ENCODE peak calls at places on chromosomes 1 and 21, in seven cellular contexts. One of them, this sample, is unnamed.

GRCh38 chr1:87435484-87435883 is 106.8 kb downstream of the LMO4 start:
- DNase-seq in heart left ventricle: no peak
- DNase-seq in breast epithelium: no peak
- DNase-seq in IMR-90: no peak
- DNase-seq in Peyer's patch: no peak
- DNase-seq in transverse colon: no peak
- DNase-seq in astrocyte of the cerebellum: no peak
- DNase-seq in this sample: no peak

GRCh38 chr1:99010679-99011078 is 6.0 kb upstream of the PLPPR5 start:
- DNase-seq in heart left ventricle: no peak
- DNase-seq in breast epithelium: no peak
- DNase-seq in IMR-90: no peak
- DNase-seq in Peyer's patch: no peak
- DNase-seq in transverse colon: no peak
- DNase-seq in astrocyte of the cerebellum: no peak
- DNase-seq in this sample: no peak

GRCh38 chr1:1164701-1165451 is 8.8 kb upstream of the TTLL10 start:
- DNase-seq in heart left ventricle: peak
- DNase-seq in breast epithelium: no peak
- DNase-seq in IMR-90: no peak
- DNase-seq in Peyer's patch: no peak
- DNase-seq in transverse colon: peak
- DNase-seq in astrocyte of the cerebellum: no peak
- DNase-seq in this sample: no peak

GRCh38 chr1:223873044-223873443 is 27.3 kb upstream of the TP53BP2 start:
- DNase-seq in heart left ventricle: no peak
- DNase-seq in breast epithelium: no peak
- DNase-seq in IMR-90: peak
- DNase-seq in Peyer's patch: no peak
- DNase-seq in transverse colon: no peak
- DNase-seq in astrocyte of the cerebellum: no peak
- DNase-seq in this sample: no peak

GRCh38 chr1:206918076-206918475 is 3.7 kb downstream of the FCMR start:
- DNase-seq in heart left ventricle: no peak
- DNase-seq in breast epithelium: no peak
- DNase-seq in IMR-90: no peak
- DNase-seq in Peyer's patch: no peak
- DNase-seq in transverse colon: no peak
- DNase-seq in astrocyte of the cerebellum: no peak
- DNase-seq in this sample: no peak

GRCh38 chr1:151013518-151013917 is 5.3 kb downstream of the PRUNE1 start:
- DNase-seq in heart left ventricle: peak
- DNase-seq in breast epithelium: no peak
- DNase-seq in IMR-90: peak
- DNase-seq in Peyer's patch: no peak
- DNase-seq in transverse colon: no peak
- DNase-seq in astrocyte of the cerebellum: no peak
- DNase-seq in this sample: no peak

GRCh38 chr21:37557261-37557950 is 190.8 kb downstream of the DYRK1A start:
- DNase-seq in heart left ventricle: no peak
- DNase-seq in breast epithelium: no peak
- DNase-seq in IMR-90: no peak
- DNase-seq in Peyer's patch: no peak
- DNase-seq in transverse colon: no peak
- DNase-seq in astrocyte of the cerebellum: no peak
- DNase-seq in this sample: peak

GRCh38 chr1:902802-903201 is 20.9 kb upstream of the SAMD11 start:
- DNase-seq in heart left ventricle: no peak
- DNase-seq in breast epithelium: no peak
- DNase-seq in IMR-90: no peak
- DNase-seq in Peyer's patch: peak
- DNase-seq in transverse colon: no peak
- DNase-seq in astrocyte of the cerebellum: no peak
- DNase-seq in this sample: no peak

GRCh38 chr1:183417691-183418491 is at the start of gene NMNAT2:
- DNase-seq in heart left ventricle: no peak
- DNase-seq in breast epithelium: no peak
- DNase-seq in IMR-90: peak
- DNase-seq in Peyer's patch: no peak
- DNase-seq in transverse colon: no peak
- DNase-seq in astrocyte of the cerebellum: no peak
- DNase-seq in this sample: peak

GRCh38 chr21:46635324-46636180 is at the start of gene PRMT2:
- DNase-seq in heart left ventricle: peak
- DNase-seq in breast epithelium: peak
- DNase-seq in IMR-90: peak
- DNase-seq in Peyer's patch: peak
- DNase-seq in transverse colon: peak
- DNase-seq in astrocyte of the cerebellum: peak
- DNase-seq in this sample: peak

GRCh38 chr1:170032531-170033295 is 41.8 kb downstream of the KIFAP3 start:
- DNase-seq in heart left ventricle: no peak
- DNase-seq in breast epithelium: no peak
- DNase-seq in IMR-90: peak
- DNase-seq in Peyer's patch: no peak
- DNase-seq in transverse colon: no peak
- DNase-seq in astrocyte of the cerebellum: no peak
- DNase-seq in this sample: no peak

GRCh38 chr1:156419863-156420208 is 50.8 kb downstream of the RHBG start:
- DNase-seq in heart left ventricle: no peak
- DNase-seq in breast epithelium: no peak
- DNase-seq in IMR-90: no peak
- DNase-seq in Peyer's patch: peak
- DNase-seq in transverse colon: no peak
- DNase-seq in astrocyte of the cerebellum: no peak
- DNase-seq in this sample: peak

GRCh38 chr1:234989479-234990327 is 138.9 kb downstream of the TOMM20 start:
- DNase-seq in heart left ventricle: no peak
- DNase-seq in breast epithelium: no peak
- DNase-seq in IMR-90: no peak
- DNase-seq in Peyer's patch: no peak
- DNase-seq in transverse colon: no peak
- DNase-seq in astrocyte of the cerebellum: no peak
- DNase-seq in this sample: no peak

GRCh38 chr1:52056937-52057231 is 789 bp downstream of the BTF3L4 start:
- DNase-seq in heart left ventricle: no peak
- DNase-seq in breast epithelium: no peak
- DNase-seq in IMR-90: no peak
- DNase-seq in Peyer's patch: no peak
- DNase-seq in transverse colon: no peak
- DNase-seq in astrocyte of the cerebellum: peak
- DNase-seq in this sample: no peak

GRCh38 chr1:2594641-2595131 is 8.1 kb downstream of the PRXL2B start:
- DNase-seq in heart left ventricle: no peak
- DNase-seq in breast epithelium: no peak
- DNase-seq in IMR-90: no peak
- DNase-seq in Peyer's patch: no peak
- DNase-seq in transverse colon: no peak
- DNase-seq in astrocyte of the cerebellum: no peak
- DNase-seq in this sample: no peak

GRCh38 chr1:78464449-78464891 is 26.3 kb upstream of the PTGFR start:
- DNase-seq in heart left ventricle: no peak
- DNase-seq in breast epithelium: no peak
- DNase-seq in IMR-90: peak
- DNase-seq in Peyer's patch: no peak
- DNase-seq in transverse colon: no peak
- DNase-seq in astrocyte of the cerebellum: no peak
- DNase-seq in this sample: no peak

DNA sequence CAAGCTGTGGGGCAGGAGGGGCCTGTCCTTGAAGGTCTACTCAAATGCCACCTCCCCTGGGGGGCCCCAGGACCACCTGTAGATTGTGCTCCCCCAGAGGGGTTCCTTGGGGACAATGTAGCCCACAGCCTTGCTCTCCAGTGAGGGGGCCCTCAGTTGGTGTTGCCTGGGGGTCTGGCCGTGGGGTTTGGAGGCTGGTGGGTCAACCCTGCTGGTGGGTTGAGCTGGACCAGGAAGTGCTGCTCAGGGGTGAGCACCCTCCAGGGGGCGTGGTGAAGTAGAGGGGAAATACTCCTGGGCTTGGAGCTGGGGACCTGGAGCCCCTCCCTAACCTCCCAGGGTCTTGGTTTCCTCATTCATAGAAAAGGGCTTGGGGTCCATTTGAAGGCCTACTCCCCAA is 143.6 kb upstream of the WNT4 start:
- DNase-seq in heart left ventricle: no peak
- DNase-seq in breast epithelium: no peak
- DNase-seq in IMR-90: no peak
- DNase-seq in Peyer's patch: no peak
- DNase-seq in transverse colon: no peak
- DNase-seq in astrocyte of the cerebellum: no peak
- DNase-seq in this sample: no peak
- TF ChIP-seq CTCF in heart left ventricle: no peak
- TF ChIP-seq CTCF in breast epithelium: no peak
- TF ChIP-seq CTCF in IMR-90: no peak
- TF ChIP-seq CTCF in Peyer's patch: no peak
- TF ChIP-seq CTCF in transverse colon: no peak
- TF ChIP-seq CTCF in astrocyte of the cerebellum: no peak
- TF ChIP-seq CTCF in this sample: no peak

GRCh38 chr21:44304041-44304738 is 4.3 kb downstream of the PFKL start:
- DNase-seq in heart left ventricle: no peak
- DNase-seq in breast epithelium: no peak
- DNase-seq in IMR-90: no peak
- DNase-seq in Peyer's patch: no peak
- DNase-seq in transverse colon: peak
- DNase-seq in astrocyte of the cerebellum: no peak
- DNase-seq in this sample: no peak

GRCh38 chr21:44306926-44307687 is 7.3 kb downstream of the PFKL start:
- DNase-seq in heart left ventricle: no peak
- DNase-seq in breast epithelium: no peak
- DNase-seq in IMR-90: peak
- DNase-seq in Peyer's patch: no peak
- DNase-seq in transverse colon: no peak
- DNase-seq in astrocyte of the cerebellum: no peak
- DNase-seq in this sample: no peak

GRCh38 chr21:44305691-44306090 is 5.8 kb downstream of the PFKL start:
- DNase-seq in heart left ventricle: no peak
- DNase-seq in breast epithelium: no peak
- DNase-seq in IMR-90: no peak
- DNase-seq in Peyer's patch: no peak
- DNase-seq in transverse colon: no peak
- DNase-seq in astrocyte of the cerebellum: no peak
- DNase-seq in this sample: no peak

GRCh38 chr21:44303490-44303981 is 3.7 kb downstream of the PFKL start:
- DNase-seq in heart left ventricle: no peak
- DNase-seq in breast epithelium: no peak
- DNase-seq in IMR-90: no peak
- DNase-seq in Peyer's patch: peak
- DNase-seq in transverse colon: peak
- DNase-seq in astrocyte of the cerebellum: no peak
- DNase-seq in this sample: no peak

DNA sequence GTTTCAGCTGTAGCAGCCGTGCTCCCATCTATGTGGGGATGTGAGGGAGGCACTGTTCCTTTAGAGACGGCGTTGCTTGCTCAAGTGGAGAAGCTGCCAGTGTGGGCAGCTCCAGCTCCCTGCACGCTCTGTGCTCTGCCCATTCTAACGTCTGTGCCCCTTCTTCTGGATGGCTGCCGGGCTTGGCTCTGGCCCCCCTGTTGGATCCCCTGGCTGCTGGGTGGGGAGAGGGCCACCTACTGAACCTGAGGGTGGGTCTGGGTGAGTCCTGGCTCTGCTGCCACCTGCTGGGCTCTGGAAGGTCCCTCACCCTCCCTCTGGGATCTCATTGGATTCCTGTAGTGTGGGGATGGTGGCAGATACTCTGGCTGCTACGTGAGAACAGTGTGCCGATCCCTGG is 5.0 kb downstream of the PFKL start:
- DNase-seq in heart left ventricle: no peak
- DNase-seq in breast epithelium: no peak
- DNase-seq in IMR-90: peak
- DNase-seq in Peyer's patch: no peak
- DNase-seq in transverse colon: peak
- DNase-seq in astrocyte of the cerebellum: peak
- DNase-seq in this sample: no peak
- TF ChIP-seq CTCF in heart left ventricle: peak
- TF ChIP-seq CTCF in breast epithelium: peak
- TF ChIP-seq CTCF in IMR-90: peak
- TF ChIP-seq CTCF in Peyer's patch: peak
- TF ChIP-seq CTCF in transverse colon: peak
- TF ChIP-seq CTCF in astrocyte of the cerebellum: peak
- TF ChIP-seq CTCF in this sample: peak

DNA sequence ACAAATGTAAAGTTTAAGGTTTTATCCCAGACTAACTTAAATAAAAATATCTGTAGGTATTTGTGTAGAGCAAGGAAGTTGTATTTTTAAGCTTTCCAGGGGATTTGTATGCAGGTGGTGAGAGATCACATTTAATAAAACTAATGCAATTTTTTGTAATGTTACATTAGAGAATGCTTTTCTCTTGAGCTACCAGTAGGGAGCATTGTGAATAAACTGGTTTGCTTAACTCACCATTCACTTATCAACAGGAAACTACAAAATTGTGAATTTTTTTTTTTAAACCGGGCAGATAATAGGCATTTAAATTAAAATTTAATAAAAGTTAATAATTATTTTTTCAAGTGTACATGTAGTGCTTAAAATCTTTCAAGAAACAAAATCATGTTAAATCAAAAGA is 78.6 kb downstream of the IVNS1ABP start:
- DNase-seq in heart left ventricle: no peak
- DNase-seq in breast epithelium: no peak
- DNase-seq in IMR-90: peak
- DNase-seq in Peyer's patch: no peak
- DNase-seq in transverse colon: no peak
- DNase-seq in astrocyte of the cerebellum: no peak
- DNase-seq in this sample: no peak
- TF ChIP-seq CTCF in heart left ventricle: peak
- TF ChIP-seq CTCF in breast epithelium: no peak
- TF ChIP-seq CTCF in IMR-90: peak
- TF ChIP-seq CTCF in Peyer's patch: peak
- TF ChIP-seq CTCF in transverse colon: no peak
- TF ChIP-seq CTCF in astrocyte of the cerebellum: peak
- TF ChIP-seq CTCF in this sample: peak

GRCh38 chr1:23330846-23331245 is 13.2 kb downstream of the HNRNPR start:
- DNase-seq in heart left ventricle: no peak
- DNase-seq in breast epithelium: no peak
- DNase-seq in IMR-90: no peak
- DNase-seq in Peyer's patch: no peak
- DNase-seq in transverse colon: no peak
- DNase-seq in astrocyte of the cerebellum: no peak
- DNase-seq in this sample: no peak
- TF ChIP-seq CTCF in heart left ventricle: no peak
- TF ChIP-seq CTCF in breast epithelium: no peak
- TF ChIP-seq CTCF in IMR-90: no peak
- TF ChIP-seq CTCF in Peyer's patch: no peak
- TF ChIP-seq CTCF in transverse colon: no peak
- TF ChIP-seq CTCF in astrocyte of the cerebellum: no peak
- TF ChIP-seq CTCF in this sample: no peak

DNA sequence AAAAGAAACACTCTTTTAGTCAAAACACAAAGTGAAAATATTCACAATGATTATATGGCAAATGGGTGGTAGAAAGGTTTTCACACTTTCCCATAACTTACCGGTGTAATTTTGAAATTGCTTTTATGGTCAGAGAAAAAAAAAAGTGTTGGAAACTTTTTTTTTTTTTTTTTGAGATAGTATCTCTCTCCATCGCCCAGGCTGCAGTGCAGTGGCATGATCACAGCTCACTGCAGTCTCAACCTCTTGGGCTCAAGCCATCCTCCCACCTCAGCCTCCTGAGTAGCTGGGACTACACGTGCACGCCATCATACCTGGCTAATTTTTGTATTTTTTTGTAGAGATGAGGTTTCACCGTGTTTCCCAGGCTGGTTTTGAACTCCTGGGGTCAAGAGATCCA is 3.3 kb downstream of the IFNGR2 start:
- DNase-seq in heart left ventricle: no peak
- DNase-seq in breast epithelium: no peak
- DNase-seq in IMR-90: no peak
- DNase-seq in Peyer's patch: no peak
- DNase-seq in transverse colon: no peak
- DNase-seq in astrocyte of the cerebellum: no peak
- DNase-seq in this sample: no peak
- TF ChIP-seq CTCF in heart left ventricle: no peak
- TF ChIP-seq CTCF in breast epithelium: no peak
- TF ChIP-seq CTCF in IMR-90: no peak
- TF ChIP-seq CTCF in Peyer's patch: no peak
- TF ChIP-seq CTCF in transverse colon: no peak
- TF ChIP-seq CTCF in astrocyte of the cerebellum: no peak
- TF ChIP-seq CTCF in this sample: no peak

This sample was measured in B cell.